ENCODE peak calls at places on chromosomes 5 and 9, in six cellular contexts. L, U, T, Z, V and X are unnamed samples.

GRCh38 chr5:154356256-154356655 is 89.5 kb upstream of the SAP30L start:
- DNase-seq in U (no peak), Z (no peak), V (no peak), T (no peak), L (no peak), X (no peak)

GRCh38 chr5:92505925-92506324 is 1075.1 kb downstream of the NR2F1-AS1 start:
- DNase-seq in L (no peak), Z (peak; percentile 72), U (no peak), V (no peak), T (no peak), X (no peak)

GRCh38 chr5:151085517-151086031 is 4.7 kb upstream of the TNIP1 start:
- DNase-seq in U (no peak), L (no peak), T (peak; percentile 82), V (peak; percentile 68), Z (no peak), X (peak; percentile 88)

GRCh38 chr5:168874713-168875380 is 295.7 kb upstream of the PANK3 start:
- DNase-seq in L (no peak), Z (no peak), T (no peak), V (no peak), U (peak; percentile 16), X (no peak)

GRCh38 chr5:20536339-20536738 is 548.3 kb upstream of the CDH18 start:
- DNase-seq in V (no peak), U (no peak), T (no peak), L (no peak), Z (peak; percentile 18), X (no peak)

GRCh38 chr5:103340717-103341397 is 82.3 kb downstream of the MACIR start:
- DNase-seq in T (no peak), U (no peak), Z (peak; percentile 64), L (no peak), V (no peak), X (no peak)

GRCh38 chr5:81708889-81709288 is 42.0 kb downstream of the SSBP2 start:
- DNase-seq in U (no peak), V (no peak), Z (no peak), L (no peak), T (no peak), X (no peak)

GRCh38 chr9:1514733-1515363 is 464.7 kb downstream of the DMRT2 start:
- DNase-seq in T (no peak), Z (no peak), L (no peak), V (no peak), U (no peak), X (no peak)

GRCh38 chr5:1246711-1247431 is 21.7 kb downstream of the SLC6A18 start:
- DNase-seq in L (no peak), T (no peak), U (no peak), V (no peak), Z (no peak), X (no peak)

GRCh38 chr9:131696163-131696439 is 43.8 kb downstream of the RAPGEF1 start:
- DNase-seq in U (no peak), T (no peak), V (no peak), Z (no peak), L (no peak), X (no peak)

GRCh38 chr5:64161420-64161819 is 4.2 kb upstream of the RNF180 start:
- DNase-seq in Z (no peak), L (no peak), V (no peak), U (no peak), T (no peak), X (no peak)

GRCh38 chr5:93677344-93678021 is 63.9 kb downstream of the POU5F2 start:
- DNase-seq in T (no peak), U (peak; percentile 42), Z (no peak), V (peak; percentile 16), L (no peak), X (no peak)

GRCh38 chr9:8234286-8234819 is 434.8 kb upstream of the DMAC1 start:
- DNase-seq in T (no peak), V (no peak), U (no peak), Z (no peak), L (no peak), X (no peak)

GRCh38 chr5:44536650-44537260 is 147.5 kb upstream of the FGF10 start:
- DNase-seq in Z (peak; percentile 49), U (peak; percentile 53), V (no peak), L (no peak), T (no peak), X (no peak)

GRCh38 chr9:120921751-120922181 is 4.8 kb downstream of the TRAF1 start:
- DNase-seq in Z (no peak), T (no peak), L (no peak), U (no peak), V (no peak), X (no peak)

DNA sequence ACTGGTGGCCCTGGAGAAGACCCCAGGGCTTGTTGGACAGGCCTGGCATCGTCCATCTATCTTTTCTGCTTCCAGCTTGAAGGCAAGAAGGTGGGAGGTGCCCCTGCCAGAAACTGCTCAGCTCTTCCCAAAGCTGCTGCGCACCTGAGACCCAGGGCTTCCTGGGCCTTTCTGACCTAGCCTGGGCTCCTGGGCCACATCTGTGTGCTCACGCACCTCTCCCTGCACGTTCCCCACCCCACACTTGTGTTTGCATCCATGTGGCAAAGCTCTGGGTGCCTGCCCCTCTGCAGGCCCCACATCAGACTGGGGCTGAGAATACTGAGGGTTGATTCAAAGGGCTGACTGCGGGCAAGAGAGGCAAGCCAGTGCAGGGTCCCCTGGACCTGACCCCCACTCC is 63.4 kb downstream of the PFDN1 start:
- DNase-seq in L (no peak), Z (no peak), T (no peak), V (no peak), U (no peak), X (no peak)
- H3K4me1 ChIP-seq in L (no peaks in the 10 kb centered on the region), Z (no peaks in the 10 kb centered on the region), T (peaks cover 78% of the 10 kb centered on the region), V (peaks cover 14% of the 10 kb centered on the region), U (peaks cover 22% of the 10 kb centered on the region), X (no peaks in the 10 kb centered on the region)

GRCh38 chr9:127130661-127131538 is 8.5 kb upstream of the ANGPTL2 start:
- DNase-seq in V (peak; percentile 60), Z (no peak), U (no peak), L (no peak), T (no peak), X (no peak)
- H3K4me1 ChIP-seq in V (peaks cover 12% of the 10 kb centered on the region), Z (no peaks in the 10 kb centered on the region), U (peaks cover 22% of the 10 kb centered on the region), L (no peaks in the 10 kb centered on the region), T (peaks cover 22% of the 10 kb centered on the region), X (no peaks in the 10 kb centered on the region)

DNA sequence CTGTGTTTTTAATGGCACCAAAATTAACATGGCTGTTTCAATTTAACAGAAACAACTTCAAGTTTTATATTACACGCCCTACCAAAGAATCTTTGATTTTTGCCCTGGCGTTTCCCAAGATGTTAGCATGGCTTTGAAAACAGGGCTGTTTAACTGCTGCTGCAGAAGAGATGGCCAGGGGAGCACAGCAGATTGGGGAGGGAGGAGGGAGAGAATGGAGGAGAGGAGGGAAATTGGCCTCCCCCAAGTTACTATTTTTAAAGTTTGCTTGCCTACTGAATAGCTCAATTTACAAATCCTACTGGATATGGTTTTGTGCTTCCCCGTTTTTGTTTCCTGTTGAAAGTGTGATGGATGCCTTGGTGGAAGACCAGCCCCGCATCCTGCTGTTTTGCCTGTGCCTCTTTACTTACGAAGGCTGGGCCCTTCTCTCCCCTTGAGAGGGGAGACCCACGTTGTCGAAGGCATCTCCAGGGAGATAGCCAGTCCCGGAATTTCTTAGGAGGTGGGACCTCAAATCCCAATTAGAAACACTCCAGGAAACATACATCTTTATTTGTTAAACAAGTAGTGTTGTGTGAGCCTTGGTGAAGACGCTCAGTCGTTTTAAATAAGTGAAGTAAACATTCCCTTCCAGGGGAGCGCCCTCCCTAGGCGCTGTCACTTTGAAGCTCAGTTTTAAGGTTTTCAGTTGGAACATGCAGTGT is 98.6 kb downstream of the AOPEP start:
- DNase-seq in Z (no peak), V (no peak), U (no peak), L (no peak), T (no peak), X (no peak)
- H3K4me1 ChIP-seq in Z (peaks cover 13% of the 10 kb centered on the region), V (peaks cover 25% of the 10 kb centered on the region), U (peaks cover 8% of the 10 kb centered on the region), L (no peaks in the 10 kb centered on the region), T (peaks cover 5% of the 10 kb centered on the region), X (peaks cover 10% of the 10 kb centered on the region)

GRCh38 chr5:176538985-176539384 is 1.8 kb upstream of the RNF44 start:
- DNase-seq in U (no peak), V (no peak), Z (no peak), L (no peak), T (no peak), X (no peak)

GRCh38 chr5:176541338-176542134 is 4.3 kb upstream of the RNF44 start:
- DNase-seq in U (no peak), L (peak; percentile 71), T (peak; percentile 96), V (peak; percentile 48), Z (peak; percentile 68), X (no peak)

GRCh38 chr5:176540956-176541337 is 3.7 kb upstream of the RNF44 start:
- DNase-seq in V (no peak), L (no peak), T (no peak), Z (no peak), U (no peak), X (no peak)

GRCh38 chr5:176542135-176542595 is 5.0 kb upstream of the RNF44 start:
- DNase-seq in U (no peak), Z (peak; percentile 29), L (peak; percentile 66), T (peak; percentile 92), V (peak; percentile 41), X (no peak)

DNA sequence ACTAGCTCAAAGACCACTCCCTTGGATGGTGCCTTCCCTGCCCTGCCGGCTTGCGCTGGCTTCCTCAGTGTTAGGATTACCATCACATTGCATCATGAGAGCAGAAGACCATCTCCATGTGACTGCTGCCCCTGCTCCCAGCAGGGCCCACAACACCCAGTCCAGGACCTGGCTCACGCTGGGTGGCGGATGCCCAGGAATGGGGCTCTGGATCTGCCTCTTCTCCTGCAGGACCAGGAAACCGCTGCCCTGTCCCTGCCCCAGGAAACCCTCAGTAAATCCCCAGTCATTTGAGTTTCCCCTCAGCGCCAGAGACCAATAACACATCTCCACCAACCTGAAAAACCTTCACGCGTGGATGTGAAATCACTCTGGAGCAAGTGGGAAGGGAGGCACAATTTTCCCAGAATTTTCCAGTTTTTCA is 3.3 kb upstream of the RNF44 start:
- DNase-seq in V (no peak), T (no peak), U (no peak), Z (no peak), L (no peak), X (no peak)
- H3K4me1 ChIP-seq in V (peaks cover 7% of the 10 kb centered on the region), T (peaks cover 81% of the 10 kb centered on the region), U (peaks cover 32% of the 10 kb centered on the region), Z (peaks cover 21% of the 10 kb centered on the region), L (peaks cover 71% of the 10 kb centered on the region), X (no peaks in the 10 kb centered on the region)

DNA sequence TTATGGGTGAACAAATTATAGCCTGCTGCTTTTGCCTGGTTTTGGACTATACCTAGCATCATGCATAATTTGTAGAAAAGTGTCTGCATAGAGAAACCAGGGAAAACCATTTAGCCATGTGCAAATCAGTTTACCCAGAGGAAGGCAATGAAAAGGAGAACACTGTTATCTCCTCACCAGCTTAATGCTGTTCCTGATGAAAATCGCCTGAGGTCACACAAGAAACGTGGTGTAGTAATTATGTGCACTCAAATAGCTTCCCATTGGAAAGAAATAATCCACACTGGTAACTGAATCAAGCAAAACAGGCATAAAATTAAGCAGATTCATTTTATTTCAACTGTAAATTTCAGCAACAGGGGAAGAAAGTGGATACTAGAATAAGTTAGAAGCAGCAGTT is 51.7 kb upstream of the FAM240B start:
- DNase-seq in V (no peak), U (no peak), T (no peak), L (no peak), Z (no peak), X (no peak)
- H3K4me1 ChIP-seq in V (no peaks in the 10 kb centered on the region), U (no peaks in the 10 kb centered on the region), T (no peaks in the 10 kb centered on the region), L (no peaks in the 10 kb centered on the region), Z (no peaks in the 10 kb centered on the region), X (no peaks in the 10 kb centered on the region)